ENCODE peak calls at places on chromosomes 7 and 10, in six cellular contexts. I, D, L, F, H and T are unnamed samples.
A peak's percentile ranks its signal among the peaks of the same experiment; 100 is the strongest.

GRCh38 chr7:74365320-74366022 is 76.3 kb downstream of the CLIP2 start:
- DNase-seq in L (peak; percentile 43), F (peak; percentile 73), D (peak; percentile 58), I (peak; percentile 83), H (peak; percentile 95), T (peak; percentile 95)

GRCh38 chr7:155665957-155666287 is 21.5 kb downstream of the RBM33 start:
- DNase-seq in F (no peak), I (peak; percentile 44), H (peak; percentile 35), L (peak; percentile 93), D (peak; percentile 92), T (no peak)

GRCh38 chr7:94190599-94191061 is 186.5 kb upstream of the BET1 start:
- DNase-seq in F (no peak), I (peak; percentile 50), D (peak; percentile 95), H (no peak), L (peak; percentile 98), T (no peak)

GRCh38 chr7:118771672-118772071 is 547.2 kb downstream of the ANKRD7 start:
- DNase-seq in I (no peak), L (no peak), D (no peak), H (no peak), F (no peak), T (no peak)

GRCh38 chr10:114801411-114801813 is 20.2 kb upstream of the FHIP2A start:
- DNase-seq in D (no peak), H (no peak), F (no peak), L (no peak), I (no peak), T (no peak)

GRCh38 chr7:39453743-39454355 is 112.4 kb upstream of the YAE1 start:
- DNase-seq in L (peak; percentile 59), F (peak; percentile 57), I (peak; percentile 61), H (peak; percentile 25), D (peak; percentile 73), T (peak; percentile 79)

GRCh38 chr10:8183241-8183704 is 128.8 kb downstream of the GATA3 start:
- DNase-seq in H (no peak), I (peak; percentile 9), F (no peak), D (no peak), L (no peak), T (no peak)

GRCh38 chr7:147639037-147639436 is 951.5 kb upstream of the C7orf33 start:
- DNase-seq in I (no peak), H (no peak), L (no peak), D (no peak), F (no peak), T (peak; percentile 6)

GRCh38 chr7:39566056-39566921 is at the start of gene YAE1:
- DNase-seq in F (peak; percentile 75), L (peak; percentile 64), I (peak; percentile 86), D (peak; percentile 90), H (peak; percentile 87), T (peak; percentile 90)

GRCh38 chr7:151494569-151495284 is 25.0 kb downstream of the RHEB start:
- DNase-seq in I (no peak), F (no peak), D (no peak), L (no peak), H (no peak), T (no peak)

GRCh38 chr7:33874943-33875342 is 30.4 kb upstream of the BMPER start:
- DNase-seq in F (no peak), L (peak; percentile 68), I (no peak), D (peak; percentile 92), H (no peak), T (no peak)

GRCh38 chr7:84258628-84259027 is 64.0 kb upstream of the SEMA3A start:
- DNase-seq in L (peak; percentile 48), I (no peak), H (no peak), D (peak; percentile 84), F (no peak), T (no peak)

GRCh38 chr7:137590686-137591255 is 247.2 kb upstream of the PTN start:
- DNase-seq in I (no peak), H (no peak), F (no peak), L (no peak), D (no peak), T (peak; percentile 54)

GRCh38 chr7:22432203-22432718 is 67.7 kb downstream of the STEAP1B start:
- DNase-seq in I (no peak), D (no peak), L (no peak), H (no peak), F (no peak), T (no peak)

GRCh38 chr10:128570596-128570995 is 444.4 kb upstream of the MKI67 start:
- DNase-seq in H (no peak), L (no peak), F (no peak), I (no peak), D (no peak), T (no peak)

GRCh38 chr10:59362184-59362966 is at the start of gene FAM13C:
- DNase-seq in I (peak; percentile 82), L (peak; percentile 63), D (peak; percentile 70), H (peak; percentile 7), F (peak; percentile 66), T (peak; percentile 86)

GRCh38 chr7:116683786-116684185 is 11.8 kb downstream of the MET start:
- DNase-seq in D (no peak), H (no peak), L (no peak), I (no peak), F (no peak), T (no peak)

GRCh38 chr10:17273403-17273802 is 45.4 kb downstream of the VIM start:
- DNase-seq in H (no peak), I (peak; percentile 79), F (no peak), D (peak; percentile 73), L (peak; percentile 80), T (no peak)

GRCh38 chr7:148699024-148699771 is 495 bp downstream of the CUL1 start:
- DNase-seq in D (peak; percentile 91), I (peak; percentile 81), H (peak; percentile 21), L (peak; percentile 45), F (peak; percentile 24), T (peak; percentile 83)

GRCh38 chr7:112022128-112022527 is 184.1 kb downstream of the DOCK4 start:
- DNase-seq in H (no peak), I (peak; percentile 55), F (no peak), D (no peak), L (peak; percentile 6), T (no peak)

GRCh38 chr7:85204496-85204895 is 17.6 kb upstream of the SEMA3D start:
- DNase-seq in H (no peak), I (no peak), L (no peak), F (no peak), D (no peak), T (no peak)

GRCh38 chr10:24468281-24468751 is 255.4 kb downstream of the ARHGAP21 start:
- DNase-seq in H (no peak), L (no peak), D (peak; percentile 38), I (no peak), F (no peak), T (no peak)

GRCh38 chr10:44908071-44908709 is 2.9 kb upstream of the TMEM72 start:
- DNase-seq in F (no peak), I (peak; percentile 53), D (no peak), H (no peak), L (peak; percentile 59), T (peak; percentile 52)

GRCh38 chr10:62935022-62935421 is 118.9 kb upstream of the EGR2 start:
- DNase-seq in H (no peak), L (no peak), F (no peak), I (no peak), D (no peak), T (no peak)

GRCh38 chr10:127600479-127600878 is 51.4 kb downstream of the NPS start:
- DNase-seq in H (no peak), L (no peak), D (no peak), F (peak; percentile 44), I (no peak), T (peak; percentile 78)

DNA sequence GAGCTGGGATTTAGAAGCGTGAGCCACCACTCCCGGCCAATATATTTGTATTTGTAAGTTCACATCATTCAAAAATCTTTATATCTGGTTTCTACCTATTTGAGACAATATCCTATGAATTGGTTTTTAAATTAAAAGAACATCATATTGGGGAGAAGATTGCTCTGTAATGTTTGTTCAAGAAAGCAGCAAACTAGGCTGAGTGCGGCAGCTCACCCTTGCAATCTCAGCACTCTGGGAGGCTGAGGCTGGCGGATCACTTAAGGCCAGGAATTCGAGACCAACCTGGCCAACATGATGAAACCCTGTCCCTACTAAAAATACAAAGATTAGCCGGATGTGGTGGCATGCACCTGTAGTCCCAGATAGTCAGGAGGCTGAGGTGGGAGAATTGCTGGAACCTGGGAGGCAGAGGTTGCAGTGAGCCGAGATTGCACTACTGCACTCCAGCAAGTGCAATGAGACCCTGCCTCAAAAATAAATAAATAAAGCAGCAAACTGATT is 9.4 kb downstream of the NIPSNAP2 start:
- DNase-seq in I (no peak), L (no peak), F (no peak), D (no peak), H (no peak), T (no peak)
- H3K4me1 ChIP-seq in I (no peaks in the 10 kb centered on the region), L (peaks cover 2% of the 10 kb centered on the region), F (no peaks in the 10 kb centered on the region), D (peaks cover 5% of the 10 kb centered on the region), H (peaks cover 7% of the 10 kb centered on the region), T (no peaks in the 10 kb centered on the region)

GRCh38 chr10:131882151-131882550 is 18.7 kb upstream of the PPP2R2D start:
- DNase-seq in I (no peak), L (no peak), D (no peak), H (no peak), F (no peak), T (no peak)
- H3K27ac ChIP-seq in I (no peak overlapping the region), L (no peak overlapping the region), D (no peak overlapping the region), H (no peak overlapping the region), F (no peak overlapping the region), T (no peak overlapping the region)

DNA sequence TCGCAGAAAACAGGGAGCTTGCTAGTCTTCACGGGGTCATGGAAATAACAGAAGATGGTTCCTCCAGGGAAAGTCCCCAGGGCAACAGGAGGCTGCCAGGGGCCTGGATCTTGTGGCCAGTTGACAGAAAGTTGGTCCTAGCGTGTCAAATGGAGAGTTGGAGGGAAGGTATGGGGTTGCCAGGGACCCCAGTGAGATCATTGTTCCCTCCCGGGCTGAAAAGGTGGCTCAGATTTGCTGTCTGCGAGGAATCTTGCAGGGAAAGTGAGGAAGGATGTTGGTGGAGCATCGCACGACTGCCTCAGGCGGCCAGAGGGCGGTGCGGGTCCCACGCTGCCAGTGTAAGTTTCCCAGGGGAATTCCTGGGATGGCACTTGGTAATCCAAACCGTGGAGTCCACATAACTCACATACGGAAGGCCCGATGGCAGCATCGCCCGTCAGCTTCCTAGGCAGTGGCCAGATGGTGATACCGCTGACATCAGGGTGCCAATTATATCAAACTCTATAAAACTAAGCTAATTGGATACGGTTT is 189.7 kb downstream of the CELF2 start:
- DNase-seq in H (no peak), I (no peak), D (no peak), F (no peak), L (no peak), T (no peak)
- H3K4me1 ChIP-seq in H (no peaks in the 10 kb centered on the region), I (no peaks in the 10 kb centered on the region), D (no peaks in the 10 kb centered on the region), F (peaks cover 4% of the 10 kb centered on the region), L (no peaks in the 10 kb centered on the region), T (peaks cover 42% of the 10 kb centered on the region)

GRCh38 chr10:11242443-11243386 is 225.0 kb downstream of the CELF2 start:
- DNase-seq in I (no peak), H (no peak), D (peak; percentile 34), L (peak; percentile 62), F (no peak), T (no peak)
- H3K27ac ChIP-seq in I (no peak overlapping the region), H (no peak overlapping the region), D (no peak overlapping the region), L (peak overlapping the region; percentile 32), F (no peak overlapping the region), T (no peak overlapping the region)